ENCODE peak calls at places on chromosomes 4 and X, in seven cellular contexts. T is left ventricle myocardium inferior, B is cardiac muscle cell, Y is psoas muscle, Z is PC-9, K is small intestine, N is H9. D is an unnamed sample.

GRCh38 chr4:159047478-159048165 is 55.3 kb upstream of the RAPGEF2 start:
- DNase-seq in T (no peak), B (peak; percentile 71), Y (no peak), Z (peak; percentile 9), K (peak; percentile 7), N (no peak), D (no peak)

GRCh38 chrX:140477987-140478386 is 26.9 kb downstream of the SOX3 start:
- DNase-seq in T (no peak), B (no peak), Y (no peak), Z (no peak), K (no peak), N (peak; percentile 62), D (no peak)

GRCh38 chr4:41177016-41177415 is 37.3 kb downstream of the APBB2 start:
- DNase-seq in T (no peak), B (peak; percentile 79), Y (no peak), Z (peak; percentile 25), K (no peak), N (no peak), D (no peak)

GRCh38 chr4:24303926-24304325 is 280.4 kb downstream of the DHX15 start:
- DNase-seq in T (no peak), B (no peak), Y (no peak), Z (no peak), K (no peak), N (no peak), D (no peak)

GRCh38 chrX:56574861-56575260 is 11.4 kb downstream of the UBQLN2 start:
- DNase-seq in T (no peak), B (no peak), Y (no peak), Z (no peak), K (no peak), N (no peak), D (no peak)

GRCh38 chr4:136395212-136395722 is 1137.0 kb downstream of the PCDH18 start:
- DNase-seq in T (no peak), B (no peak), Y (peak; percentile 11), Z (no peak), K (no peak), N (peak; percentile 35), D (no peak)

GRCh38 chrX:132737743-132738142 is 220.7 kb downstream of the HS6ST2 start:
- DNase-seq in T (no peak), B (no peak), Y (no peak), Z (peak; percentile 36), K (no peak), N (no peak), D (no peak)

GRCh38 chr4:98522603-98523395 is 135.6 kb downstream of the TSPAN5 start:
- DNase-seq in T (no peak), B (peak; percentile 75), Y (no peak), Z (no peak), K (no peak), N (no peak), D (no peak)

GRCh38 chrX:23901065-23901464 is 6.7 kb downstream of the APOO start:
- DNase-seq in T (no peak), B (peak; percentile 68), Y (no peak), Z (peak; percentile 30), K (peak; percentile 41), N (no peak), D (no peak)

DNA sequence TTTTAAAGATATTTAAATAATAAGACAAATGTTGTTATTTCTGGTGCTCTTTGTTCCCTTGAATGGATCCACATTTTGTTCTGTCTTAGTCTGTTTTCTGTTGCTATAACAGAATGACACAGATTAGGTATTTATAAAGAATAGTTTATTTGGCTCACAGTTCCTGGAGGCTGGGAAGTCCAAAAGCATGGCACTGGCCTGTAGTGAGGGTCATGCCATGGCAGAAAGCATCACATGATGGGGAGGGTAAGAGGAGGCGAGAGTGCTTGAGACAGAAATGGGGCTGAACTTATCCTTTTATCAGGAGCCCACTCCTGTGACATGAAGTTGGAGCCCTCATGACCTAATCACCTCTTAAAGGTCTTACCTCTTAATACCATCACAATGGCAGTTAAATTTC is 38.2 kb downstream of the KIAA0232 start:
- DNase-seq in T (no peak), B (no peak), Y (no peak), Z (no peak), K (no peak), N (no peak), D (no peak)
- H3K9me3 ChIP-seq in T (peaks cover 39% of the 10 kb centered on the region), B (no peaks in the 10 kb centered on the region), Y (peaks cover 31% of the 10 kb centered on the region), Z (no peaks in the 10 kb centered on the region), K (no peaks in the 10 kb centered on the region), N (no peaks in the 10 kb centered on the region), D (peaks cover 3% of the 10 kb centered on the region)

GRCh38 chr4:183842134-183842838 is 62.8 kb upstream of the STOX2 start:
- DNase-seq in T (no peak), B (no peak), Y (no peak), Z (no peak), K (no peak), N (no peak), D (no peak)
- H3K9me3 ChIP-seq in T (peaks cover 15% of the 10 kb centered on the region), B (no peaks in the 10 kb centered on the region), Y (no peaks in the 10 kb centered on the region), Z (no peaks in the 10 kb centered on the region), K (no peaks in the 10 kb centered on the region), N (no peaks in the 10 kb centered on the region), D (no peaks in the 10 kb centered on the region)

GRCh38 chr4:49063670-49064069 is 77.6 kb downstream of the CWH43 start:
- DNase-seq in T (no peak), B (no peak), Y (no peak), Z (no peak), K (no peak), N (no peak), D (no peak)
- H3K9me3 ChIP-seq in T (peaks cover 23% of the 10 kb centered on the region), B (no peaks in the 10 kb centered on the region), Y (peaks cover 11% of the 10 kb centered on the region), Z (no peaks in the 10 kb centered on the region), K (peaks cover 2% of the 10 kb centered on the region), N (peaks cover 80% of the 10 kb centered on the region), D (no peaks in the 10 kb centered on the region)

GRCh38 chrX:17161991-17162390 is 213.0 kb upstream of the NHS start:
- DNase-seq in T (no peak), B (no peak), Y (no peak), Z (no peak), K (no peak), N (no peak), D (no peak)
- H3K9me3 ChIP-seq in T (peaks cover 36% of the 10 kb centered on the region), B (peaks cover 6% of the 10 kb centered on the region), Y (peaks cover 50% of the 10 kb centered on the region), Z (peaks cover 5% of the 10 kb centered on the region), K (peaks cover 1% of the 10 kb centered on the region), N (peaks cover 27% of the 10 kb centered on the region), D (no peaks in the 10 kb centered on the region)

D was measured in T-helper 17 cell.